ENCODE peak calls at places on chromosomes 11 and 22, in five cellular contexts. B is lower lobe of right lung, K is occipital lobe, X is fibroblast of lung, Y is substantia nigra. A is an unnamed sample.

GRCh38 chr11:13963949-13964770 is 1.6 kb downstream of the SPON1 start:
- DNase-seq in X (no peak), Y (no peak), K (no peak), B (peak), A (no peak)

GRCh38 chr11:55726715-55727324 is 46.4 kb upstream of the OR5D13 start:
- DNase-seq in B (no peak), K (no peak), Y (no peak), X (no peak), A (no peak)

GRCh38 chr22:43537019-43537585 is 125.3 kb downstream of the MPPED1 start:
- DNase-seq in B (no peak), K (no peak), Y (no peak), X (no peak), A (no peak)

GRCh38 chr22:35754761-35755160 is 37.1 kb downstream of the APOL5 start:
- DNase-seq in K (no peak), Y (no peak), B (no peak), X (no peak), A (no peak)

GRCh38 chr11:85809881-85810280 is 1.1 kb downstream of the SYTL2 start:
- DNase-seq in X (no peak), B (no peak), K (no peak), Y (no peak), A (no peak)

GRCh38 chr11:104678408-104678807 is 219.9 kb downstream of the CASP12 start:
- DNase-seq in K (no peak), B (no peak), Y (no peak), X (no peak), A (no peak)

GRCh38 chr11:83403990-83404389 is 117.8 kb upstream of the CCDC90B start:
- DNase-seq in Y (no peak), B (no peak), X (no peak), K (no peak), A (no peak)

GRCh38 chr11:92948116-92948515 is 21.3 kb upstream of the MTNR1B start:
- DNase-seq in Y (no peak), K (no peak), X (no peak), B (no peak), A (no peak)

GRCh38 chr11:76030286-76030685 is 176.0 kb downstream of the WNT11 start:
- DNase-seq in Y (no peak), K (no peak), X (no peak), B (no peak), A (no peak)

GRCh38 chr11:76469141-76469540 is 24.3 kb downstream of the EMSY start:
- DNase-seq in X (no peak), K (no peak), Y (no peak), B (no peak), A (no peak)

GRCh38 chr22:24400726-24401596 is 26.4 kb upstream of the ADORA2A start:
- DNase-seq in K (no peak), X (peak), B (no peak), Y (no peak), A (no peak)

GRCh38 chr22:32951807-32952153 is 106.4 kb downstream of the SYN3 start:
- DNase-seq in Y (no peak), X (no peak), K (no peak), B (peak), A (no peak)

GRCh38 chr11:35134403-35135126 is 4.4 kb upstream of the CD44 start:
- DNase-seq in B (no peak), K (no peak), Y (no peak), X (no peak), A (no peak)

GRCh38 chr11:124518900-124519541 is 24.4 kb downstream of the OR8B12 start:
- DNase-seq in B (no peak), X (no peak), Y (no peak), K (no peak), A (no peak)

GRCh38 chr11:2534957-2535672 is 90.3 kb downstream of the KCNQ1 start:
- DNase-seq in Y (no peak), B (peak), X (no peak), K (no peak), A (no peak)

GRCh38 chr11:414333-414857 is 404 bp downstream of the SIGIRR start:
- DNase-seq in Y (no peak), K (no peak), X (no peak), B (no peak), A (no peak)

GRCh38 chr22:48943567-48944432 is 883.9 kb downstream of the BRD1 start:
- DNase-seq in B (no peak), K (no peak), X (no peak), Y (peak), A (no peak)

GRCh38 chr11:126498281-126498680 is 142.8 kb downstream of the ST3GAL4 start:
- DNase-seq in K (no peak), Y (no peak), B (no peak), X (no peak), A (no peak)

GRCh38 chr22:50447576-50448551 is 27.0 kb downstream of the SBF1 start:
- DNase-seq in Y (no peak), B (no peak), K (no peak), X (no peak), A (no peak)

GRCh38 chr22:30441088-30441487 is 15.5 kb downstream of the MTFP1 start:
- DNase-seq in K (no peak), B (no peak), Y (no peak), X (no peak), A (no peak)

GRCh38 chr22:25202290-25202921 is 2.7 kb downstream of the CRYBB3 start:
- DNase-seq in Y (peak), B (peak), X (peak), K (peak), A (no peak)

GRCh38 chr11:62539238-62539925 is 7.2 kb downstream of the AHNAK start:
- DNase-seq in K (no peak), Y (no peak), X (peak), B (no peak), A (peak)

GRCh38 chr11:11788067-11788710 is 53.6 kb upstream of the USP47 start:
- DNase-seq in X (no peak), Y (no peak), B (no peak), K (no peak), A (no peak)

GRCh38 chr11:19727246-19727645 is 14.6 kb downstream of the NAV2 start:
- DNase-seq in K (no peak), B (no peak), Y (no peak), X (peak), A (peak)

GRCh38 chr22:45562102-45562501 is 59.4 kb downstream of the FBLN1 start:
- DNase-seq in K (no peak), X (peak), Y (no peak), B (no peak), A (no peak)

GRCh38 chr11:70611890-70612289 is 213.6 kb downstream of the CTTN start:
- DNase-seq in Y (no peak), X (no peak), K (no peak), B (peak), A (no peak)

GRCh38 chr22:30340911-30341685 is 14.4 kb upstream of the TBC1D10A start:
- DNase-seq in K (peak), X (no peak), B (no peak), Y (peak), A (no peak)

GRCh38 chr11:83079820-83080219 is 8.1 kb upstream of the RAB30 start:
- DNase-seq in K (no peak), X (no peak), B (no peak), Y (no peak), A (no peak)

GRCh38 chr11:15970506-15971214 is 385.7 kb downstream of the SOX6 start:
- DNase-seq in Y (no peak), B (no peak), X (no peak), K (no peak), A (no peak)

GRCh38 chr11:131609317-131609716 is 238.9 kb downstream of the NTM start:
- DNase-seq in B (no peak), X (peak), Y (no peak), K (no peak), A (no peak)

GRCh38 chr11:2466869-2467694 is 22.3 kb downstream of the KCNQ1 start:
- DNase-seq in X (no peak), K (no peak), Y (no peak), B (no peak), A (no peak)

GRCh38 chr22:31933406-31933805 is 10.9 kb upstream of the YWHAH start:
- DNase-seq in B (no peak), K (no peak), X (no peak), Y (no peak), A (no peak)

GRCh38 chr11:41921991-41922390 is 462.5 kb upstream of the LRRC4C start:
- DNase-seq in Y (no peak), K (no peak), X (no peak), B (no peak), A (no peak)

GRCh38 chr11:10355257-10355661 is 50.4 kb downstream of the ADM start:
- DNase-seq in B (no peak), K (no peak), Y (no peak), X (peak), A (peak)

GRCh38 chr11:34302046-34302921 is 55.5 kb downstream of the ABTB2 start:
- DNase-seq in B (no peak), X (peak), K (no peak), Y (no peak), A (peak)

GRCh38 chr11:95925011-95925410 is 1.1 kb upstream of the MTMR2 start:
- DNase-seq in Y (no peak), K (no peak), X (peak), B (no peak), A (peak)